ENCODE peak calls at places on chromosomes 11 and 22, in four cellular contexts. One of them, this sample, is unnamed.

GRCh38 chr11:16357776-16358175 is 1.4 kb upstream of the SOX6 start:
- DNase-seq in nephron progenitor cell: no peak
- DNase-seq in heart right ventricle: no peak
- DNase-seq in fibroblast of mammary gland: no peak
- DNase-seq in this sample: no peak

GRCh38 chr11:34706709-34707461 is 86.0 kb downstream of the EHF start:
- DNase-seq in fibroblast of mammary gland: peak
- DNase-seq in heart right ventricle: no peak
- DNase-seq in nephron progenitor cell: no peak
- DNase-seq in this sample: no peak

GRCh38 chr11:81495699-81496292 is 1237.9 kb downstream of the FAM181B start:
- DNase-seq in heart right ventricle: no peak
- DNase-seq in fibroblast of mammary gland: no peak
- DNase-seq in nephron progenitor cell: no peak
- DNase-seq in this sample: no peak

GRCh38 chr11:118441770-118442169 is 5.5 kb downstream of the KMT2A start:
- DNase-seq in nephron progenitor cell: no peak
- DNase-seq in heart right ventricle: no peak
- DNase-seq in fibroblast of mammary gland: no peak
- DNase-seq in this sample: no peak

GRCh38 chr11:92436026-92436425 is 211.4 kb downstream of the FAT3 start:
- DNase-seq in heart right ventricle: no peak
- DNase-seq in fibroblast of mammary gland: no peak
- DNase-seq in nephron progenitor cell: no peak
- DNase-seq in this sample: no peak

GRCh38 chr11:108645956-108646355 is 18.9 kb upstream of the DDX10 start:
- DNase-seq in nephron progenitor cell: no peak
- DNase-seq in heart right ventricle: no peak
- DNase-seq in fibroblast of mammary gland: no peak
- DNase-seq in this sample: no peak

GRCh38 chr11:3855808-3856491 is 486 bp downstream of the STIM1 start:
- DNase-seq in heart right ventricle: peak
- DNase-seq in fibroblast of mammary gland: no peak
- DNase-seq in nephron progenitor cell: peak
- DNase-seq in this sample: no peak

GRCh38 chr11:72244317-72245231 is 598 bp upstream of the PHOX2A start:
- DNase-seq in fibroblast of mammary gland: no peak
- DNase-seq in nephron progenitor cell: peak
- DNase-seq in heart right ventricle: no peak
- DNase-seq in this sample: no peak

GRCh38 chr22:42680648-42681047 is 31.5 kb upstream of the CYB5R3 start:
- DNase-seq in heart right ventricle: no peak
- DNase-seq in nephron progenitor cell: no peak
- DNase-seq in fibroblast of mammary gland: peak
- DNase-seq in this sample: no peak

GRCh38 chr11:14974723-14975587 is 2.8 kb upstream of the CALCA start:
- DNase-seq in heart right ventricle: no peak
- DNase-seq in nephron progenitor cell: peak
- DNase-seq in fibroblast of mammary gland: peak
- DNase-seq in this sample: no peak

GRCh38 chr11:74949748-74950127 is 672 bp downstream of the SPCS2 start:
- DNase-seq in fibroblast of mammary gland: peak
- DNase-seq in nephron progenitor cell: no peak
- DNase-seq in heart right ventricle: no peak
- DNase-seq in this sample: no peak

GRCh38 chr11:34468209-34468841 is 29.6 kb downstream of the CAT start:
- DNase-seq in heart right ventricle: no peak
- DNase-seq in nephron progenitor cell: no peak
- DNase-seq in fibroblast of mammary gland: peak
- DNase-seq in this sample: no peak

GRCh38 chr22:18059473-18059872 is 18.3 kb upstream of the PEX26 start:
- DNase-seq in heart right ventricle: no peak
- DNase-seq in fibroblast of mammary gland: no peak
- DNase-seq in nephron progenitor cell: no peak
- DNase-seq in this sample: no peak

GRCh38 chr11:68090287-68090686 is 30.9 kb downstream of the CHKA start:
- DNase-seq in fibroblast of mammary gland: no peak
- DNase-seq in nephron progenitor cell: no peak
- DNase-seq in heart right ventricle: no peak
- DNase-seq in this sample: no peak

GRCh38 chr11:68096962-68097361 is 24.2 kb downstream of the CHKA start:
- DNase-seq in fibroblast of mammary gland: no peak
- DNase-seq in heart right ventricle: no peak
- DNase-seq in nephron progenitor cell: no peak
- DNase-seq in this sample: no peak

GRCh38 chr11:68093565-68093964 is 27.6 kb downstream of the CHKA start:
- DNase-seq in fibroblast of mammary gland: peak
- DNase-seq in heart right ventricle: no peak
- DNase-seq in nephron progenitor cell: no peak
- DNase-seq in this sample: no peak

GRCh38 chr11:68090706-68091105 is 30.5 kb downstream of the CHKA start:
- DNase-seq in nephron progenitor cell: no peak
- DNase-seq in heart right ventricle: no peak
- DNase-seq in fibroblast of mammary gland: no peak
- DNase-seq in this sample: no peak

GRCh38 chr11:68092411-68092810 is 28.8 kb downstream of the CHKA start:
- DNase-seq in heart right ventricle: no peak
- DNase-seq in fibroblast of mammary gland: no peak
- DNase-seq in nephron progenitor cell: no peak
- DNase-seq in this sample: no peak
- TF ChIP-seq CTCF in heart right ventricle: no peak
- TF ChIP-seq CTCF in fibroblast of mammary gland: no peak
- TF ChIP-seq CTCF in nephron progenitor cell: no peak
- TF ChIP-seq CTCF in this sample: no peak

GRCh38 chr22:38494498-38494897 is 11.6 kb downstream of the DDX17 start:
- DNase-seq in fibroblast of mammary gland: no peak
- DNase-seq in nephron progenitor cell: no peak
- DNase-seq in heart right ventricle: no peak
- DNase-seq in this sample: peak
- TF ChIP-seq CTCF in fibroblast of mammary gland: no peak
- TF ChIP-seq CTCF in nephron progenitor cell: no peak
- TF ChIP-seq CTCF in heart right ventricle: no peak
- TF ChIP-seq CTCF in this sample: no peak

DNA sequence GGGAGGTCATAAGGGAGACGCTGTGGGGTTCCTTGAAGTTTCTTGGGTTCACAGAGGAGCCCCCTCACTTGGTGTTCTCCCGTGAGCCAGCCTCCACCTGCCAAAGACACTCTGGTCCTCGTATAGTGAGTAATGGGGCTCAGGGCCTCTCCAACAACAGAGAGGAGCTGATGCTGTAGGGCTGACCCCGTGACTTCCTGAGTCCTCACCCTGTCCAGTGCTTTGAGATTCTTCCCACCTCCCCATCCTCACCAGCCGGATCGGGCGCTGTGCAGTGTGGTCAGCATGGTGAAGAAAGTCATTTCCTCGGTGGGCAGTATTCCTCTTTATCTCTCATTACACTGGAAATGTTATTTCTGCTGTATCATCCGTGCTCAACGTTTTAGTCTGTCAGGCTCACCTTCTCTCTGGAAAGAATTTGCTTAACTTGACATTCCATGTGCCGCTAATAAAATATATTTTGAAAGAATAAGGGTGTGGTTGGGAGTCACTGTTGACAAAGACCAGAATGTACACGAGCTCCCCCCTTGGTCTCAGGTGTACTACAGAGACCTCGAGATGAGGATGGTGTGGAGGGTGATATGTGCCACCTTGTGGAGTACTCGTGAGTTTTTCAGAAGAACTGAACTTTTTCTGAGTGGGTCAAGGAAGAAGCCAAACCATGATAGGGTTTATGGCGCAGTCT is 25.7 kb upstream of the SCGB1A1 start:
- DNase-seq in nephron progenitor cell: no peak
- DNase-seq in heart right ventricle: no peak
- DNase-seq in fibroblast of mammary gland: no peak
- DNase-seq in this sample: no peak
- TF ChIP-seq CTCF in nephron progenitor cell: no peak
- TF ChIP-seq CTCF in heart right ventricle: no peak
- TF ChIP-seq CTCF in fibroblast of mammary gland: no peak
- TF ChIP-seq CTCF in this sample: no peak

GRCh38 chr11:130201026-130201425 is 41.4 kb downstream of the ST14 start:
- DNase-seq in nephron progenitor cell: no peak
- DNase-seq in fibroblast of mammary gland: no peak
- DNase-seq in heart right ventricle: no peak
- DNase-seq in this sample: no peak

GRCh38 chr11:130197386-130198035 is 37.9 kb downstream of the ST14 start:
- DNase-seq in nephron progenitor cell: no peak
- DNase-seq in fibroblast of mammary gland: peak
- DNase-seq in heart right ventricle: no peak
- DNase-seq in this sample: no peak

GRCh38 chr11:130199792-130200191 is 40.2 kb downstream of the ST14 start:
- DNase-seq in heart right ventricle: no peak
- DNase-seq in nephron progenitor cell: no peak
- DNase-seq in fibroblast of mammary gland: no peak
- DNase-seq in this sample: no peak

GRCh38 chr11:130198292-130198691 is 38.7 kb downstream of the ST14 start:
- DNase-seq in heart right ventricle: no peak
- DNase-seq in fibroblast of mammary gland: no peak
- DNase-seq in nephron progenitor cell: no peak
- DNase-seq in this sample: no peak

GRCh38 chr11:130198964-130199363 is 39.4 kb downstream of the ST14 start:
- DNase-seq in heart right ventricle: no peak
- DNase-seq in fibroblast of mammary gland: no peak
- DNase-seq in nephron progenitor cell: no peak
- DNase-seq in this sample: no peak
- TF ChIP-seq CTCF in heart right ventricle: no peak
- TF ChIP-seq CTCF in fibroblast of mammary gland: no peak
- TF ChIP-seq CTCF in nephron progenitor cell: no peak
- TF ChIP-seq CTCF in this sample: no peak

GRCh38 chr11:61777234-61778090 is 14.9 kb downstream of the TMEM258 start:
- DNase-seq in heart right ventricle: peak
- DNase-seq in nephron progenitor cell: peak
- DNase-seq in fibroblast of mammary gland: no peak
- DNase-seq in this sample: no peak

GRCh38 chr11:61775106-61775505 is 17.3 kb downstream of the TMEM258 start:
- DNase-seq in nephron progenitor cell: no peak
- DNase-seq in heart right ventricle: no peak
- DNase-seq in fibroblast of mammary gland: no peak
- DNase-seq in this sample: no peak

GRCh38 chr11:61778357-61778886 is 14.0 kb downstream of the TMEM258 start:
- DNase-seq in heart right ventricle: no peak
- DNase-seq in nephron progenitor cell: no peak
- DNase-seq in fibroblast of mammary gland: no peak
- DNase-seq in this sample: no peak

GRCh38 chr11:61775606-61776554 is 16.5 kb downstream of the TMEM258 start:
- DNase-seq in heart right ventricle: no peak
- DNase-seq in fibroblast of mammary gland: no peak
- DNase-seq in nephron progenitor cell: no peak
- DNase-seq in this sample: no peak

GRCh38 chr11:61776561-61777075 is 15.8 kb downstream of the TMEM258 start:
- DNase-seq in fibroblast of mammary gland: peak
- DNase-seq in heart right ventricle: peak
- DNase-seq in nephron progenitor cell: peak
- DNase-seq in this sample: no peak
- TF ChIP-seq CTCF in fibroblast of mammary gland: peak
- TF ChIP-seq CTCF in heart right ventricle: peak
- TF ChIP-seq CTCF in nephron progenitor cell: peak
- TF ChIP-seq CTCF in this sample: peak

DNA sequence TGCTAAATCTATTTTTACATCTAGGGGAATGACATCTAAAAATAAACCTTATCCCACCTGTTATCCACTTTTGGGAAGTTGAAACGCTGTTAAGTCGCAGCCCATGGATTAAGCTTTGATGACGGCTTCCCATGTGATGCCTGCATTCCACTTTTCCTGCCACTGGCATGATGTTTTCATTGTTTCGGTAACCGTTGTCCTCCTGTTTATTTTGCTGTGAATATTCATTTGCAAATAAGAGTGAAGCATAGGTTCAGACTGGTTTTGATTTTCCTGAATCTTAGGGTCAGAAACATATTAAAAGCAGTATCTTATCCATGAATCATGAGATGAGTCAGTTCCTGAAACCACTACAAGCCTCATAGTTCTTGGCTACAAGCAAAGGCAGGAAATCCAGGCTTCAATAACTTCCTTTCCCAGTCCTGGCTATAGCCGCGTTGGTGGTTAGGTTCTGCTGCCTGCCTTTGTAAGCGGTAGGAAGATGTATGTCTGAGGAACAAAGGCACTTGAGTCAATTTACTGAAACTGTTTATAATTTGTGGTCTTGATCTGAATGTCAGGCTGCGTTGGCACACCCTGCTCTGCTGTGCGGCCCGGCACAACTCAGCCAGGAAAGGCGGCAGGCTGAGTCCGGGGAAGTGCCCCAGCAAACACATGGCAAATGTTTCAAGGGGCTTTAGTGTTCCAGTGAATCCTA is 19.4 kb downstream of the TEAD1 start:
- DNase-seq in nephron progenitor cell: no peak
- DNase-seq in fibroblast of mammary gland: peak
- DNase-seq in heart right ventricle: peak
- DNase-seq in this sample: peak
- TF ChIP-seq CTCF in nephron progenitor cell: no peak
- TF ChIP-seq CTCF in fibroblast of mammary gland: no peak
- TF ChIP-seq CTCF in heart right ventricle: no peak
- TF ChIP-seq CTCF in this sample: no peak

DNA sequence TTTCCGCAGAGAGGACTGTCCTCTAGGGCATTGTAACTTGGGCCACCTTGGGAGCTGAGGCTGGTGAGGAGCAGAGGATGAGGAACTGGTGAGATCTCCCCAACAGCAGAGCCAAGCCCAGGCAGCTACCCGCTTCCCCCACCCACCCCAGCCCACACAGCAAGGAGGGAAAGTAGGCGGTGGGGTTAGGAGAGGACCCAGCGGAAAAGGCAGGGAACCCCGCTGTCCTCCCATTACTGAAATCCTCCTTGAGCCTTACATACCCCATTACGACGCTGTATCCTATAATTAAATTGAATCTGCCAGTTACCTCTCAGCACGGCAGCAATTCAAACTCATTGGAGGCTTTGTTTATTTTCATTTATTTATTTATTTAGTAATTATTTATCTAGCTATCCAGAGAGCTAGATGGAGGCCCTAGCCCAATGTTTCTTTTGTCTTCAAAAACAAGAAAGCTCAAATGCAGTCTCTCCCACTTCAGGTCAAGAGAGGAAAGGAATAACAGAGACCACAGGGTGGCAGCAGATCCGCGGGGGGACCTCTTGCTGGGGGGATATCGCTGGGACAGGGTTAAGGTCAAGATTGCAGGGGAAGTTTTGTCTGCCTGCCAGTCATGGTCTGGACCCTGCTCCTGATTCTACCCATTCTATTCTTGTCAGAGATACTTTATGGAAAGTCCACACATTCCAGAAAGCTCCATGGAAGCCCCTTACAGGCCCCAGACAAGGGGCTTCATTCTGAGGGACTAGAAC is 218.0 kb downstream of the ST3GAL4 start:
- DNase-seq in heart right ventricle: no peak
- DNase-seq in fibroblast of mammary gland: no peak
- DNase-seq in nephron progenitor cell: peak
- DNase-seq in this sample: no peak
- TF ChIP-seq CTCF in heart right ventricle: no peak
- TF ChIP-seq CTCF in fibroblast of mammary gland: peak
- TF ChIP-seq CTCF in nephron progenitor cell: peak
- TF ChIP-seq CTCF in this sample: peak

GRCh38 chr22:22878801-22879674 is 8.6 kb upstream of the IGLL5 start:
- DNase-seq in fibroblast of mammary gland: no peak
- DNase-seq in heart right ventricle: no peak
- DNase-seq in nephron progenitor cell: no peak
- DNase-seq in this sample: no peak
- TF ChIP-seq CTCF in fibroblast of mammary gland: no peak
- TF ChIP-seq CTCF in heart right ventricle: no peak
- TF ChIP-seq CTCF in nephron progenitor cell: no peak
- TF ChIP-seq CTCF in this sample: no peak

GRCh38 chr11:134223836-134224709 is at the start of the genes NCAPD3 and VPS26B:
- DNase-seq in heart right ventricle: peak
- DNase-seq in fibroblast of mammary gland: peak
- DNase-seq in nephron progenitor cell: peak
- DNase-seq in this sample: peak
- TF ChIP-seq CTCF in heart right ventricle: no peak
- TF ChIP-seq CTCF in fibroblast of mammary gland: no peak
- TF ChIP-seq CTCF in nephron progenitor cell: no peak
- TF ChIP-seq CTCF in this sample: no peak

This sample was measured in AG04449.